ENCODE peak calls at places on chromosomes 11 and 22, in five cellular contexts. One of them, this sample, is unnamed.
A peak's percentile ranks its signal among the peaks of the same experiment; 100 is the strongest.

GRCh38 chr11:61027141-61027840 is 55.8 kb downstream of the CD6 start:
- DNase-seq in CD4-positive, alpha-beta T cell: no peak
- DNase-seq in CD8-positive, alpha-beta T cell: peak; percentile 74
- DNase-seq in heart right ventricle: no peak
- DNase-seq in HL-60: no peak
- DNase-seq in this sample: no peak

GRCh38 chr11:94897330-94897768 is 76.0 kb downstream of the CWC15 start:
- DNase-seq in CD8-positive, alpha-beta T cell: no peak
- DNase-seq in HL-60: peak; percentile 6
- DNase-seq in heart right ventricle: no peak
- DNase-seq in CD4-positive, alpha-beta T cell: no peak
- DNase-seq in this sample: peak; percentile 34

GRCh38 chr11:69352181-69352580 is 58.2 kb downstream of the MYEOV start:
- DNase-seq in heart right ventricle: no peak
- DNase-seq in HL-60: no peak
- DNase-seq in CD8-positive, alpha-beta T cell: no peak
- DNase-seq in CD4-positive, alpha-beta T cell: no peak
- DNase-seq in this sample: no peak

GRCh38 chr11:70703141-70704052 is 305.1 kb downstream of the CTTN start:
- DNase-seq in heart right ventricle: no peak
- DNase-seq in CD4-positive, alpha-beta T cell: no peak
- DNase-seq in HL-60: no peak
- DNase-seq in CD8-positive, alpha-beta T cell: no peak
- DNase-seq in this sample: peak; percentile 35

GRCh38 chr11:133955091-133955846 is 1.5 kb downstream of the IGSF9B start:
- DNase-seq in CD4-positive, alpha-beta T cell: no peak
- DNase-seq in heart right ventricle: peak; percentile 74
- DNase-seq in HL-60: no peak
- DNase-seq in CD8-positive, alpha-beta T cell: peak; percentile 55
- DNase-seq in this sample: no peak

GRCh38 chr22:44950806-44951509 is 58.8 kb downstream of the PHF21B start:
- DNase-seq in CD4-positive, alpha-beta T cell: no peak
- DNase-seq in CD8-positive, alpha-beta T cell: no peak
- DNase-seq in HL-60: no peak
- DNase-seq in heart right ventricle: no peak
- DNase-seq in this sample: no peak

GRCh38 chr11:72812604-72812967 is 1.6 kb upstream of the ATG16L2 start:
- DNase-seq in HL-60: no peak
- DNase-seq in heart right ventricle: no peak
- DNase-seq in CD4-positive, alpha-beta T cell: no peak
- DNase-seq in CD8-positive, alpha-beta T cell: no peak
- DNase-seq in this sample: no peak

GRCh38 chr11:68966894-68967780 is 13.6 kb downstream of the MRGPRD start:
- DNase-seq in HL-60: no peak
- DNase-seq in CD4-positive, alpha-beta T cell: no peak
- DNase-seq in heart right ventricle: no peak
- DNase-seq in CD8-positive, alpha-beta T cell: no peak
- DNase-seq in this sample: no peak

GRCh38 chr11:64705501-64705900 is 17.5 kb downstream of the NRXN2 start:
- DNase-seq in CD4-positive, alpha-beta T cell: no peak
- DNase-seq in HL-60: no peak
- DNase-seq in heart right ventricle: no peak
- DNase-seq in CD8-positive, alpha-beta T cell: no peak
- DNase-seq in this sample: no peak

GRCh38 chr11:69792611-69793010 is 17.5 kb upstream of the FGF4 start:
- DNase-seq in heart right ventricle: no peak
- DNase-seq in CD4-positive, alpha-beta T cell: no peak
- DNase-seq in CD8-positive, alpha-beta T cell: no peak
- DNase-seq in HL-60: no peak
- DNase-seq in this sample: no peak

GRCh38 chr11:71927813-71928738 is at the start of gene XNDC1N:
- DNase-seq in CD4-positive, alpha-beta T cell: no peak
- DNase-seq in heart right ventricle: peak; percentile 38
- DNase-seq in HL-60: peak; percentile 85
- DNase-seq in CD8-positive, alpha-beta T cell: no peak
- DNase-seq in this sample: peak; percentile 16

GRCh38 chr11:131745405-131745804 is 375.0 kb downstream of the NTM start:
- DNase-seq in heart right ventricle: no peak
- DNase-seq in CD4-positive, alpha-beta T cell: no peak
- DNase-seq in CD8-positive, alpha-beta T cell: no peak
- DNase-seq in HL-60: no peak
- DNase-seq in this sample: no peak

GRCh38 chr11:119975561-119976152 is 162.3 kb downstream of the TRIM29 start:
- DNase-seq in heart right ventricle: peak; percentile 30
- DNase-seq in HL-60: no peak
- DNase-seq in CD4-positive, alpha-beta T cell: no peak
- DNase-seq in CD8-positive, alpha-beta T cell: peak; percentile 45
- DNase-seq in this sample: no peak

GRCh38 chr22:17919276-17920144 is 104.9 kb downstream of the MICAL3 start:
- DNase-seq in HL-60: no peak
- DNase-seq in CD4-positive, alpha-beta T cell: no peak
- DNase-seq in CD8-positive, alpha-beta T cell: no peak
- DNase-seq in heart right ventricle: peak; percentile 65
- DNase-seq in this sample: no peak

GRCh38 chr11:102846292-102846691 is 2.9 kb upstream of the MMP3 start:
- DNase-seq in CD8-positive, alpha-beta T cell: no peak
- DNase-seq in HL-60: no peak
- DNase-seq in CD4-positive, alpha-beta T cell: no peak
- DNase-seq in heart right ventricle: no peak
- DNase-seq in this sample: no peak

GRCh38 chr11:128484172-128484571 is 103.2 kb downstream of the ETS1 start:
- DNase-seq in CD4-positive, alpha-beta T cell: no peak
- DNase-seq in CD8-positive, alpha-beta T cell: no peak
- DNase-seq in HL-60: no peak
- DNase-seq in heart right ventricle: no peak
- DNase-seq in this sample: no peak

This sample was measured in progenitor cell of endocrine pancreas.